ENCODE peak calls at places on chromosomes 3 and 15, in five cellular contexts. S is epithelial cell of proximal tubule, R is esophagus squamous epithelium, G is mucosa of descending colon, B is transverse colon. H is an unnamed sample.

GRCh38 chr15:60350121-60350520 is 47.7 kb downstream of the ANXA2 start:
- DNase-seq in G (no peak), B (no peak), S (no peak), R (no peak), H (no peak)

GRCh38 chr3:2303567-2303966 is 204.9 kb downstream of the CNTN4 start:
- DNase-seq in G (no peak), B (no peak), R (no peak), S (no peak), H (no peak)

GRCh38 chr3:190339130-190339529 is 16.9 kb upstream of the CLDN1 start:
- DNase-seq in B (no peak), S (no peak), G (no peak), R (no peak), H (no peak)

GRCh38 chr15:80343610-80344009 is 60.6 kb upstream of the ARNT2 start:
- DNase-seq in B (peak), G (peak), R (no peak), S (no peak), H (no peak)

GRCh38 chr3:125589743-125590142 is 5.6 kb downstream of the OSBPL11 start:
- DNase-seq in B (no peak), S (no peak), R (no peak), G (no peak), H (no peak)

GRCh38 chr3:158842946-158843345 is 41.1 kb downstream of the MFSD1 start:
- DNase-seq in R (no peak), G (no peak), S (no peak), B (no peak), H (no peak)

GRCh38 chr3:49781415-49782199 is 4.7 kb downstream of the IP6K1 start:
- DNase-seq in R (no peak), B (no peak), G (no peak), S (no peak), H (no peak)

GRCh38 chr3:133535971-133536634 is 37.4 kb upstream of the CDV3 start:
- DNase-seq in B (peak), R (no peak), S (peak), G (peak), H (no peak)

GRCh38 chr3:20182206-20182605 is 3.8 kb downstream of the SGO1 start:
- DNase-seq in R (no peak), B (no peak), S (no peak), G (no peak), H (no peak)

GRCh38 chr3:150057227-150057626 is 86.5 kb upstream of the PFN2 start:
- DNase-seq in R (no peak), G (no peak), S (no peak), B (no peak), H (no peak)

GRCh38 chr15:79206940-79207339 is 75.6 kb upstream of the ANKRD34C start:
- DNase-seq in B (no peak), G (no peak), S (no peak), R (no peak), H (no peak)

GRCh38 chr15:64857421-64857820 is 15.7 kb downstream of the PLEKHO2 start:
- DNase-seq in B (no peak), R (no peak), G (no peak), S (peak), H (no peak)

GRCh38 chr3:111676177-111677021 is 81.3 kb upstream of the ZBED2 start:
- DNase-seq in R (no peak), B (peak), G (peak), S (no peak), H (peak)

GRCh38 chr3:181756645-181757044 is 44.9 kb downstream of the SOX2 start:
- DNase-seq in S (no peak), G (no peak), R (no peak), B (no peak), H (no peak)

GRCh38 chr3:128282392-128283196 is 129.3 kb downstream of the EEFSEC start:
- DNase-seq in B (peak), R (no peak), G (no peak), S (no peak), H (no peak)

GRCh38 chr15:42062284-42062806 is 32.0 kb downstream of the PLA2G4D start:
- DNase-seq in G (no peak), R (no peak), B (no peak), S (no peak), H (no peak)

GRCh38 chr3:105823149-105823866 is 45.5 kb downstream of the CBLB start:
- DNase-seq in G (no peak), R (no peak), S (peak), B (no peak), H (peak)

GRCh38 chr3:116423365-116423764 is 21.9 kb downstream of the LSAMP start:
- DNase-seq in R (no peak), B (no peak), S (no peak), G (no peak), H (no peak)

GRCh38 chr15:31495281-31495680 is 168.6 kb downstream of the KLF13 start:
- DNase-seq in S (no peak), R (no peak), G (no peak), B (no peak), H (no peak)

GRCh38 chr15:62676891-62677290 is 365.7 kb upstream of the TPM1 start:
- DNase-seq in S (no peak), G (no peak), B (no peak), R (no peak), H (no peak)

GRCh38 chr15:72474912-72475601 is 927 bp downstream of the ARIH1 start:
- DNase-seq in S (peak), R (peak), G (peak), B (peak), H (peak)

GRCh38 chr15:72474466-72474911 is 359 bp downstream of the ARIH1 start:
- DNase-seq in G (no peak), R (no peak), B (no peak), S (no peak), H (no peak)

GRCh38 chr15:72472907-72473669 is 1.0 kb upstream of the ARIH1 start:
- DNase-seq in R (no peak), G (no peak), S (peak), B (no peak), H (no peak)

GRCh38 chr15:72475674-72476073 is 1.5 kb downstream of the ARIH1 start:
- DNase-seq in G (no peak), B (no peak), R (no peak), S (no peak), H (no peak)

GRCh38 chr15:72473670-72474465 is at the start of gene ARIH1:
- DNase-seq in S (peak), R (peak), B (peak), G (peak), H (peak)
- TF ChIP-seq CTCF in S (peak), R (no peak), B (no peak), G (no peak), H (no peak)

GRCh38 chr3:195421410-195421809 is 21.4 kb downstream of the ACAP2 start:
- DNase-seq in B (no peak), R (no peak), S (no peak), G (no peak), H (no peak)
- TF ChIP-seq CTCF in B (no peak), R (no peak), S (no peak), G (no peak), H (no peak)

GRCh38 chr15:85926834-85927233 is 132.1 kb upstream of the KLHL25 start:
- DNase-seq in R (no peak), G (no peak), S (no peak), B (no peak), H (no peak)
- TF ChIP-seq CTCF in R (no peak), G (no peak), S (no peak), B (no peak), H (no peak)

GRCh38 chr15:38545179-38545578 is 19.4 kb downstream of the RASGRP1 start:
- DNase-seq in S (no peak), R (no peak), B (no peak), G (no peak), H (no peak)
- TF ChIP-seq CTCF in S (peak), R (no peak), B (no peak), G (no peak), H (no peak)

GRCh38 chr3:195556390-195556789 is 13.3 kb upstream of the PPP1R2 start:
- DNase-seq in G (peak), S (no peak), B (peak), R (no peak), H (no peak)

GRCh38 chr3:195557327-195557726 is 14.2 kb upstream of the PPP1R2 start:
- DNase-seq in B (no peak), S (no peak), G (no peak), R (no peak), H (no peak)

GRCh38 chr3:195555110-195555509 is 12.0 kb upstream of the PPP1R2 start:
- DNase-seq in R (no peak), S (no peak), B (no peak), G (no peak), H (no peak)

GRCh38 chr3:195559723-195560409 is 16.7 kb upstream of the PPP1R2 start:
- DNase-seq in R (no peak), S (no peak), B (no peak), G (no peak), H (peak)

DNA sequence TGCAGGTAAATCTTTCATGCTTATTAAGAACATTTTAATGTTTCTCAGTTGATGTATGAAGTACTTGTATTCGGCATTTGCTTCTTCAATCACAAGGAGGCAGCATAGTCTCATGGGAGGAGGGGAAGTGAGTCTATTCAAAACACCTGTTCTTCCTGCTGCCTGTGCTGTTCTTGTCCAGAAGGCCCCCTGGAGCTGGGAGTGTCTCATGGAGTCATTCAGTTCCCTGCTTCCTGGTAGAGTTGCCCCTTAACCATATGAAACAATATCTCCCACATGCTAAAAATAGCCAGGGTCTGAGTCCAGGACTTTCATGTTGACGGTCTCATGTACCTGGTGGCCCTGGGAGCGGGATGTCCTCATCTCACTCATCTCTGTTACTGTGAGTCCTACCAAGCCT is 15.5 kb upstream of the PPP1R2 start:
- DNase-seq in S (no peak), G (peak), R (no peak), B (peak), H (peak)
- TF ChIP-seq CTCF in S (peak), G (peak), R (no peak), B (peak), H (peak)